ENCODE peak calls at places on chromosomes 5 and 9, in four cellular contexts. H, J, K and Z are unnamed samples.

GRCh38 chr5:145887976-145888574 is 15.3 kb upstream of the GRXCR2 start:
- DNase-seq in K (peak), H (peak), J (no peak), Z (peak)

GRCh38 chr5:96673127-96673526 is 11.0 kb downstream of the CAST start:
- DNase-seq in H (no peak), K (no peak), J (no peak), Z (no peak)

GRCh38 chr5:181207214-181207959 is 2.4 kb upstream of the TRIM7 start:
- DNase-seq in J (peak), H (peak), K (peak), Z (peak)

GRCh38 chr9:134959126-134959970 is 41.6 kb upstream of the FCN1 start:
- DNase-seq in H (no peak), J (no peak), K (no peak), Z (no peak)

GRCh38 chr5:73640861-73641320 is 14.9 kb downstream of the ARHGEF28 start:
- DNase-seq in K (peak), J (no peak), H (no peak), Z (no peak)

GRCh38 chr9:95626885-95627558 is 110.3 kb upstream of the PTCH1 start:
- DNase-seq in H (no peak), K (peak), J (peak), Z (no peak)

GRCh38 chr5:55925181-55925580 is 69.6 kb downstream of the IL6ST start:
- DNase-seq in K (no peak), J (no peak), H (no peak), Z (no peak)

GRCh38 chr5:119255571-119256356 is 100.1 kb upstream of the TNFAIP8 start:
- DNase-seq in K (peak), H (no peak), J (no peak), Z (peak)

GRCh38 chr5:91018185-91018584 is 364.9 kb downstream of the ARRDC3 start:
- DNase-seq in K (no peak), J (no peak), H (no peak), Z (no peak)

GRCh38 chr9:125644819-125645507 is 62.0 kb downstream of the MAPKAP1 start:
- DNase-seq in H (no peak), K (no peak), J (no peak), Z (no peak)

GRCh38 chr5:90956511-90956910 is 397.9 kb downstream of the ADGRV1 start:
- DNase-seq in H (no peak), K (peak), J (no peak), Z (no peak)

GRCh38 chr9:99305820-99306811 is 84.0 kb downstream of the SEC61B start:
- DNase-seq in J (no peak), K (no peak), H (no peak), Z (no peak)

GRCh38 chr5:56569051-56569450 is 246.3 kb upstream of the MAP3K1 start:
- DNase-seq in K (no peak), J (no peak), H (no peak), Z (no peak)

GRCh38 chr9:72863456-72864094 is 89.3 kb downstream of the ALDH1A1 start:
- DNase-seq in H (no peak), K (no peak), J (no peak), Z (no peak)

GRCh38 chr5:78102498-78102897 is 192.0 kb downstream of the AP3B1 start:
- DNase-seq in K (no peak), H (no peak), J (no peak), Z (peak)

GRCh38 chr9:5186416-5187169 is 1.2 kb upstream of the INSL6 start:
- DNase-seq in J (peak), K (peak), H (peak), Z (peak)

GRCh38 chr5:38827525-38827924 is 18.3 kb upstream of the OSMR start:
- DNase-seq in H (no peak), J (no peak), K (peak), Z (no peak)

GRCh38 chr5:130912088-130912487 is 253.0 kb downstream of the HINT1 start:
- DNase-seq in K (no peak), J (no peak), H (no peak), Z (peak)

GRCh38 chr5:172045315-172045632 is 38.8 kb upstream of the FBXW11 start:
- DNase-seq in H (no peak), K (no peak), J (no peak), Z (no peak)

GRCh38 chr5:131324311-131324710 is 60.5 kb downstream of the CDC42SE2 start:
- DNase-seq in J (no peak), K (no peak), H (no peak), Z (no peak)

GRCh38 chr5:132635873-132636272 is 22.1 kb upstream of the IL13 start:
- DNase-seq in K (no peak), H (no peak), J (no peak), Z (no peak)

GRCh38 chr9:90645721-90646120 is 3.1 kb upstream of the DIRAS2 start:
- DNase-seq in J (no peak), H (no peak), K (no peak), Z (no peak)

GRCh38 chr5:142295084-142295758 is 29.6 kb downstream of the SPRY4 start:
- DNase-seq in H (no peak), K (no peak), J (no peak), Z (no peak)

GRCh38 chr5:55456216-55456895 is 78.4 kb downstream of the PLPP1 start:
- DNase-seq in K (no peak), H (no peak), J (no peak), Z (peak)

GRCh38 chr5:154145268-154145667 is 45.3 kb upstream of the GALNT10 start:
- DNase-seq in H (no peak), K (no peak), J (no peak), Z (no peak)

GRCh38 chr9:87180846-87181245 is 233.5 kb upstream of the GAS1 start:
- DNase-seq in J (no peak), H (no peak), K (no peak), Z (no peak)

GRCh38 chr5:180172447-180173197 is 36.4 kb downstream of the RASGEF1C start:
- DNase-seq in K (no peak), J (no peak), H (peak), Z (no peak)

GRCh38 chr9:93187574-93187973 is 3.6 kb downstream of the WNK2 start:
- DNase-seq in H (no peak), J (no peak), K (no peak), Z (no peak)

GRCh38 chr5:7629559-7629958 is 221.4 kb downstream of the CFAP90 start:
- DNase-seq in K (no peak), J (no peak), H (no peak), Z (no peak)

GRCh38 chr9:93937193-93937592 is 18.0 kb downstream of the BARX1 start:
- DNase-seq in K (no peak), J (no peak), H (no peak), Z (no peak)

GRCh38 chr5:160747963-160748362 is 104.0 kb downstream of the ATP10B start:
- DNase-seq in J (no peak), H (no peak), K (no peak), Z (no peak)

GRCh38 chr5:177498013-177498847 is 826 bp upstream of the PDLIM7 start:
- DNase-seq in J (no peak), H (no peak), K (no peak), Z (peak)

GRCh38 chr9:1575939-1576338 is 439.2 kb upstream of the SMARCA2 start:
- DNase-seq in J (no peak), K (no peak), H (no peak), Z (no peak)